ENCODE peak calls at places on chromosome 14, in ten cellular contexts. Z is AML-193; L is EL; F is HEK293T; H is left ventricle myocardium superior; Y is foreskin melanocyte; J is G401; R is lower leg skin; D is stimulated activated CD8-positive, alpha-beta memory T cell treated with anti-CD3 and anti-CD28 coated beads, Interleukin-15, amount 100 ng/mL, for 24 hours; E is activated T-cell treated with anti-CD3 and anti-CD28 coated beads, Interleukin-2, amount 50 U/mL, for 72 hours. G is an unnamed sample.

GRCh38 chr14:74979442-74980397 is 23.0 kb upstream of the EIF2B2 start:
- DNase-seq in Z (no peak), L (peak), F (peak), H (peak), Y (no peak), J (no peak), R (no peak), D (no peak), E (no peak), G (no peak)

GRCh38 chr14:72801381-72801812 is 92.5 kb downstream of the DPF3 start:
- DNase-seq in Z (no peak), L (peak), F (no peak), H (no peak), Y (no peak), J (no peak), R (no peak), D (no peak), E (peak), G (no peak)

GRCh38 chr14:104429291-104429861 is 150.2 kb upstream of the C14orf180 start:
- DNase-seq in Z (no peak), L (no peak), F (no peak), H (no peak), Y (no peak), J (no peak), R (no peak), D (no peak), E (no peak), G (no peak)

GRCh38 chr14:100617715-100618693 is 30.8 kb upstream of the BEGAIN start:
- DNase-seq in Z (peak), L (no peak), F (no peak), H (peak), Y (peak), J (peak), R (no peak), D (no peak), E (no peak), G (peak)

GRCh38 chr14:58098507-58098906 is 53.5 kb downstream of the ARMH4 start:
- DNase-seq in Z (no peak), L (no peak), F (no peak), H (no peak), Y (no peak), J (no peak), R (no peak), D (no peak), E (no peak), G (no peak)

GRCh38 chr14:92475451-92476187 is 38.0 kb upstream of the RIN3 start:
- DNase-seq in Z (no peak), L (no peak), F (no peak), H (peak), Y (no peak), J (no peak), R (peak), D (no peak), E (no peak), G (no peak)

GRCh38 chr14:81952917-81953316 is 419.3 kb upstream of the SEL1L start:
- DNase-seq in Z (no peak), L (no peak), F (no peak), H (no peak), Y (no peak), J (no peak), R (no peak), D (no peak), E (no peak), G (no peak)

GRCh38 chr14:77000340-77001235 is 27.9 kb downstream of the IRF2BPL start:
- DNase-seq in Z (no peak), L (peak), F (no peak), H (peak), Y (peak), J (peak), R (no peak), D (no peak), E (no peak), G (peak)

GRCh38 chr14:33184587-33184986 is 245.9 kb downstream of the NPAS3 start:
- DNase-seq in Z (no peak), L (peak), F (no peak), H (no peak), Y (peak), J (no peak), R (no peak), D (no peak), E (no peak), G (no peak)

GRCh38 chr14:95549656-95550585 is 15.1 kb downstream of the GLRX5 start:
- DNase-seq in Z (no peak), L (no peak), F (no peak), H (no peak), Y (no peak), J (no peak), R (no peak), D (no peak), E (no peak), G (no peak)

GRCh38 chr14:55426881-55427280 is 13.5 kb downstream of the TBPL2 start:
- DNase-seq in Z (no peak), L (no peak), F (no peak), H (no peak), Y (no peak), J (no peak), R (no peak), D (no peak), E (no peak), G (no peak)

GRCh38 chr14:96762650-96763049 is 34.5 kb upstream of the VRK1 start:
- DNase-seq in Z (peak), L (peak), F (peak), H (no peak), Y (peak), J (peak), R (no peak), D (no peak), E (peak), G (no peak)

G was measured in occipital lobe.